ENCODE peak calls at places on chromosomes 12 and 14, in four cellular contexts. One of them, this sample, is unnamed.

GRCh38 chr12:59041241-59042121 is 121.2 kb upstream of the LRIG3 start:
- DNase-seq in A549: no peak
- DNase-seq in H1: no peak
- DNase-seq in HepG2: no peak
- DNase-seq in this sample: no peak

GRCh38 chr12:80936642-80937390 is 918 bp downstream of the LIN7A start:
- DNase-seq in A549: peak
- DNase-seq in H1: peak
- DNase-seq in HepG2: peak
- DNase-seq in this sample: no peak

GRCh38 chr12:130079254-130079653 is 83.0 kb upstream of the FZD10 start:
- DNase-seq in A549: no peak
- DNase-seq in H1: no peak
- DNase-seq in HepG2: no peak
- DNase-seq in this sample: no peak

GRCh38 chr14:77022219-77022852 is 6.2 kb downstream of the IRF2BPL start:
- DNase-seq in A549: no peak
- DNase-seq in H1: no peak
- DNase-seq in HepG2: no peak
- DNase-seq in this sample: no peak

GRCh38 chr14:68271996-68272395 is 452.4 kb downstream of the RAD51B start:
- DNase-seq in A549: no peak
- DNase-seq in H1: no peak
- DNase-seq in HepG2: no peak
- DNase-seq in this sample: no peak

GRCh38 chr14:21058903-21059302 is 1.3 kb downstream of the RNASE8 start:
- DNase-seq in A549: no peak
- DNase-seq in H1: no peak
- DNase-seq in HepG2: no peak
- DNase-seq in this sample: no peak

GRCh38 chr14:62213516-62213915 is 451.3 kb downstream of the SNAPC1 start:
- DNase-seq in A549: no peak
- DNase-seq in H1: no peak
- DNase-seq in HepG2: no peak
- DNase-seq in this sample: no peak

GRCh38 chr12:108327621-108328371 is 11.3 kb downstream of the CMKLR1 start:
- DNase-seq in A549: no peak
- DNase-seq in H1: no peak
- DNase-seq in HepG2: no peak
- DNase-seq in this sample: no peak

GRCh38 chr12:108640802-108641445 is 7.2 kb upstream of the SELPLG start:
- DNase-seq in A549: no peak
- DNase-seq in H1: no peak
- DNase-seq in HepG2: no peak
- DNase-seq in this sample: peak

GRCh38 chr12:52295663-52296062 is 4.3 kb upstream of the KRT81 start:
- DNase-seq in A549: no peak
- DNase-seq in H1: no peak
- DNase-seq in HepG2: no peak
- DNase-seq in this sample: no peak

GRCh38 chr12:91913124-91913523 is 232.5 kb downstream of the BTG1 start:
- DNase-seq in A549: no peak
- DNase-seq in H1: no peak
- DNase-seq in HepG2: no peak
- DNase-seq in this sample: no peak

GRCh38 chr14:77681196-77682157 is 26.3 kb downstream of the ALKBH1 start:
- DNase-seq in A549: no peak
- DNase-seq in H1: no peak
- DNase-seq in HepG2: peak
- DNase-seq in this sample: no peak

GRCh38 chr12:15851045-15851444 is 31.1 kb upstream of the STRAP start:
- DNase-seq in A549: no peak
- DNase-seq in H1: no peak
- DNase-seq in HepG2: no peak
- DNase-seq in this sample: no peak

GRCh38 chr14:104355101-104355691 is 216.8 kb downstream of the KIF26A start:
- DNase-seq in A549: no peak
- DNase-seq in H1: no peak
- DNase-seq in HepG2: no peak
- DNase-seq in this sample: peak

GRCh38 chr14:104353921-104354701 is 215.7 kb downstream of the KIF26A start:
- DNase-seq in A549: no peak
- DNase-seq in H1: no peak
- DNase-seq in HepG2: no peak
- DNase-seq in this sample: no peak

GRCh38 chr14:104351849-104352492 is 213.6 kb downstream of the KIF26A start:
- DNase-seq in A549: no peak
- DNase-seq in H1: no peak
- DNase-seq in HepG2: no peak
- DNase-seq in this sample: no peak

GRCh38 chr14:104352493-104353220 is 214.3 kb downstream of the KIF26A start:
- DNase-seq in A549: no peak
- DNase-seq in H1: no peak
- DNase-seq in HepG2: no peak
- DNase-seq in this sample: no peak

GRCh38 chr14:104353221-104353920 is 215.0 kb downstream of the KIF26A start:
- DNase-seq in A549: no peak
- DNase-seq in H1: no peak
- DNase-seq in HepG2: no peak
- DNase-seq in this sample: no peak
- TF ChIP-seq RNF2 in A549: no peak
- TF ChIP-seq RNF2 in H1: no peak
- TF ChIP-seq RNF2 in HepG2: no peak
- TF ChIP-seq RNF2 in this sample: no peak

DNA sequence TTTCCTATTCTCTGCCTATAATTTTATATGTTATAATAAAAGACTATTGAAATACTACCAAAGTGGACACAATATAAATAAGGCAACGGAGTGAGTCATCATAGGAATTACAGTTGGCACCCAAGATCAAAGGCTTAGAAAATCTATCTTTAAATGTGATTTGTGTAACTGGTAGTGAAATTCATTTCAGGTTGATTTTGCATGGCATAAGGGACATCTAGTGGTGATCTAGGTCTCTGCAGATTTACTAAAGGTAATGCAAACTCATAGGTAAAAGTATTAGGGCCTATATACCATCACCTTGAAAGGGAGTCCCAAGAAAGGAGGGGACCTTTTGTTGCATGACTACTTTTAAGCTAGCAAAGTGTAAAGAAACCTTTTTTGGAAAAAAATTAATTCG is 527.2 kb downstream of the NRXN3 start:
- DNase-seq in A549: peak
- DNase-seq in H1: no peak
- DNase-seq in HepG2: peak
- DNase-seq in this sample: peak
- TF ChIP-seq RNF2 in A549: no peak
- TF ChIP-seq RNF2 in H1: no peak
- TF ChIP-seq RNF2 in HepG2: no peak
- TF ChIP-seq RNF2 in this sample: no peak

GRCh38 chr12:113056631-113057488 is at the start of gene DTX1:
- DNase-seq in A549: no peak
- DNase-seq in H1: no peak
- DNase-seq in HepG2: no peak
- DNase-seq in this sample: no peak
- TF ChIP-seq RNF2 in A549: no peak
- TF ChIP-seq RNF2 in H1: no peak
- TF ChIP-seq RNF2 in HepG2: no peak
- TF ChIP-seq RNF2 in this sample: no peak

GRCh38 chr12:54049164-54049563 is 4.5 kb upstream of the HOXC4 start:
- DNase-seq in A549: no peak
- DNase-seq in H1: no peak
- DNase-seq in HepG2: no peak
- DNase-seq in this sample: no peak

GRCh38 chr12:54047160-54047963 is 6.3 kb upstream of the HOXC4 start:
- DNase-seq in A549: no peak
- DNase-seq in H1: no peak
- DNase-seq in HepG2: no peak
- DNase-seq in this sample: no peak

GRCh38 chr12:54050479-54050805 is 3.2 kb upstream of the HOXC4 start:
- DNase-seq in A549: no peak
- DNase-seq in H1: no peak
- DNase-seq in HepG2: no peak
- DNase-seq in this sample: no peak

GRCh38 chr12:54047964-54048303 is 5.7 kb upstream of the HOXC4 start:
- DNase-seq in A549: no peak
- DNase-seq in H1: no peak
- DNase-seq in HepG2: no peak
- DNase-seq in this sample: no peak

GRCh38 chr12:54048694-54049093 is 4.9 kb upstream of the HOXC4 start:
- DNase-seq in A549: no peak
- DNase-seq in H1: no peak
- DNase-seq in HepG2: no peak
- DNase-seq in this sample: no peak
- TF ChIP-seq RNF2 in A549: no peak
- TF ChIP-seq RNF2 in H1: peak
- TF ChIP-seq RNF2 in HepG2: no peak
- TF ChIP-seq RNF2 in this sample: no peak

DNA sequence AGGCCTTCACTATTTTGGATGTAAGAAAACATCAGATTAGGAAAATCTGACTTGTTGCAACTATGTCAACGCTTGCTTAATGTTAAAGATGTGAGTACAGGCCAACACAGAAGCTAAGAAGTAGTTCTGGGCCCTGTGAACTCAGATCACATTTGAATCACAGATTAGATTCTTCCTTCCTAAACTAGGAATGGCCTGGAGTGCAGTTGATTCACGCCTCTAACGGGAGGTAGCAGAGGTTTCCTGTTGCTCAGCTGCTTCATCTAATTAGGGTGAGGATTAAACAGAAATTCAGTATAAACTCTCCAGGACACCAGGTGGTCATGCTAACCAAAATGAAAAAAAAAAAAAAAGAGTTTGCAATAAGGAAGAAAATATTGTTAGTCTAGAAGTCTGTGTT is 314.3 kb downstream of the TRHDE start:
- DNase-seq in A549: no peak
- DNase-seq in H1: no peak
- DNase-seq in HepG2: no peak
- DNase-seq in this sample: no peak
- TF ChIP-seq RNF2 in A549: no peak
- TF ChIP-seq RNF2 in H1: no peak
- TF ChIP-seq RNF2 in HepG2: no peak
- TF ChIP-seq RNF2 in this sample: no peak

GRCh38 chr14:87013583-87013982 is 979.4 kb downstream of the GALC start:
- DNase-seq in A549: no peak
- DNase-seq in H1: no peak
- DNase-seq in HepG2: no peak
- DNase-seq in this sample: no peak
- TF ChIP-seq RNF2 in A549: no peak
- TF ChIP-seq RNF2 in H1: no peak
- TF ChIP-seq RNF2 in HepG2: no peak
- TF ChIP-seq RNF2 in this sample: no peak

GRCh38 chr12:7629465-7629864 is 36.2 kb downstream of the APOBEC1 start:
- DNase-seq in A549: no peak
- DNase-seq in H1: no peak
- DNase-seq in HepG2: no peak
- DNase-seq in this sample: no peak

DNA sequence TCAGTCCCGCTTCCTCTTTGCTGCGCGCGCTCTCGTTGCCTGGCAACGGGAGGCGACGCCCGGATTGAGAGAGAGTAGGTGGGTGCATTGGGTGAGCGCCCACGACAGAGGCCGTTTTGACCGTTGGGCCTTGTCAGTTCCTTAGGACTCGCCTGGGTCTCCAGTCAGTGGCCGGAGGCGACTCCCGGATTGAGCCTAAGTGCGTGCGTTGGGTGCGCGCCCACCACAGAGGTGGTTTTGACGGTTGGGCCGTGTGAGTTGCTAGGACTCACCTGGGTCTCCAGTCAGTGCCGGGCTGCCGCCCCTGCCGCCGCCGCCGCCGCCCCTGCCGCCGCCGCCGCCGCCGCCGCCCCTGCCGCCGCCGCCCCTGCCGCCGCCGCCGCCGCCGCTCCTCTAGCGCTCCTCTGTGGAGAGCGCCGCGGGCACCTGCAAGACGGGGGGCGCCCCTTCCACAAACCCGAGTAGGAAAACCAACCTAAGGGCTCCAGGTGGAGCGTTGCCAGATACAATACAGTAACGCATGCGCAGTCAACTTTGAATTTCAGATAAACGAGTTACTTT is 37.2 kb downstream of the APOBEC1 start:
- DNase-seq in A549: no peak
- DNase-seq in H1: no peak
- DNase-seq in HepG2: no peak
- DNase-seq in this sample: no peak
- TF ChIP-seq RNF2 in A549: no peak
- TF ChIP-seq RNF2 in H1: no peak
- TF ChIP-seq RNF2 in HepG2: no peak
- TF ChIP-seq RNF2 in this sample: no peak

GRCh38 chr12:31482816-31483215 is 108.1 kb downstream of the DENND5B start:
- DNase-seq in A549: no peak
- DNase-seq in H1: no peak
- DNase-seq in HepG2: no peak
- DNase-seq in this sample: no peak
- TF ChIP-seq RNF2 in A549: no peak
- TF ChIP-seq RNF2 in H1: no peak
- TF ChIP-seq RNF2 in HepG2: no peak
- TF ChIP-seq RNF2 in this sample: no peak

DNA sequence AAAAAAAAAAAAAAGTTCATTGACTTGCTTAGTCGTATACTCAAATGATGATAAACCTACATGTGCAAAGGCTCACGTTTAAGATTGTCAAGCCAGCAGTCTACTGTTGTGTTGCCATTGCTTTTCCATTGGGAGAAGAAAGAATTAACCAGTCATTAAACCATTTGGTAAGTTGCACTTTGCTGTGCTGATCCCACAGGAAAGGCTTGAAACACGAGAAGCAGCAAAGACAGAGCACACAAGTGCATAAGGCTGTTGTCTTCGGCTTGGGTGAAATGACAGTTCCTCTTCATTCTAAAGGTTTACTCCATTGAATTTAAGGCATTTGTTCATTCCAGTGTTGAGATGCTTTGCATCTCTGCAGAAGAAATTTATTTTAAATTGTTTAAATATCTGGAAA is 50.1 kb downstream of the ZC3H14 start:
- DNase-seq in A549: no peak
- DNase-seq in H1: no peak
- DNase-seq in HepG2: no peak
- DNase-seq in this sample: no peak
- TF ChIP-seq RNF2 in A549: no peak
- TF ChIP-seq RNF2 in H1: no peak
- TF ChIP-seq RNF2 in HepG2: no peak
- TF ChIP-seq RNF2 in this sample: no peak

This sample was measured in K562.